ENCODE peak calls at places on chromosomes 4 and X, in eight cellular contexts. One of them, this sample, is unnamed.

GRCh38 chr4:6271701-6272465 is 2.2 kb downstream of the WFS1 start:
- DNase-seq in NCI-H1417: no peak
- DNase-seq in activated CD4-positive, alpha-beta T cell treated with anti-CD3 and anti-CD28 coated beads, Interleukin-2, amount 50 U/mL, for 1 hour: no peak
- DNase-seq in GM20000: no peak
- DNase-seq in caudate nucleus: no peak
- DNase-seq in activated T-helper 2 cell treated with anti-CD3 and anti-CD28 coated beads, Interferon-gamma antibody, Interleukin-2, Interleukin-4, amounts not matched to agents 10 μg/mL and 5 μg/mL and 100 μg/mL, durations not matched to agents 14 hours and 24 hours and 36 hours: no peak
- DNase-seq in nucleus accumbens: no peak
- DNase-seq in T-helper 2 cell: no peak
- DNase-seq in this sample: no peak

GRCh38 chr4:20353646-20354045 is 101.9 kb downstream of the SLIT2 start:
- DNase-seq in NCI-H1417: no peak
- DNase-seq in activated CD4-positive, alpha-beta T cell treated with anti-CD3 and anti-CD28 coated beads, Interleukin-2, amount 50 U/mL, for 1 hour: no peak
- DNase-seq in GM20000: no peak
- DNase-seq in caudate nucleus: no peak
- DNase-seq in activated T-helper 2 cell treated with anti-CD3 and anti-CD28 coated beads, Interferon-gamma antibody, Interleukin-2, Interleukin-4, amounts not matched to agents 10 μg/mL and 5 μg/mL and 100 μg/mL, durations not matched to agents 14 hours and 24 hours and 36 hours: no peak
- DNase-seq in nucleus accumbens: no peak
- DNase-seq in T-helper 2 cell: no peak
- DNase-seq in this sample: no peak

GRCh38 chr4:161419822-161420221 is 744.0 kb downstream of the FSTL5 start:
- DNase-seq in NCI-H1417: peak; percentile 69
- DNase-seq in activated CD4-positive, alpha-beta T cell treated with anti-CD3 and anti-CD28 coated beads, Interleukin-2, amount 50 U/mL, for 1 hour: no peak
- DNase-seq in GM20000: no peak
- DNase-seq in caudate nucleus: no peak
- DNase-seq in activated T-helper 2 cell treated with anti-CD3 and anti-CD28 coated beads, Interferon-gamma antibody, Interleukin-2, Interleukin-4, amounts not matched to agents 10 μg/mL and 5 μg/mL and 100 μg/mL, durations not matched to agents 14 hours and 24 hours and 36 hours: no peak
- DNase-seq in nucleus accumbens: no peak
- DNase-seq in T-helper 2 cell: no peak
- DNase-seq in this sample: no peak

GRCh38 chr4:188714907-188715306 is 575.7 kb downstream of the TRIML1 start:
- DNase-seq in NCI-H1417: no peak
- DNase-seq in activated CD4-positive, alpha-beta T cell treated with anti-CD3 and anti-CD28 coated beads, Interleukin-2, amount 50 U/mL, for 1 hour: no peak
- DNase-seq in GM20000: no peak
- DNase-seq in caudate nucleus: no peak
- DNase-seq in activated T-helper 2 cell treated with anti-CD3 and anti-CD28 coated beads, Interferon-gamma antibody, Interleukin-2, Interleukin-4, amounts not matched to agents 10 μg/mL and 5 μg/mL and 100 μg/mL, durations not matched to agents 14 hours and 24 hours and 36 hours: no peak
- DNase-seq in nucleus accumbens: no peak
- DNase-seq in T-helper 2 cell: no peak
- DNase-seq in this sample: no peak

GRCh38 chr4:86840858-86841257 is 8.3 kb downstream of the SLC10A6 start:
- DNase-seq in NCI-H1417: no peak
- DNase-seq in activated CD4-positive, alpha-beta T cell treated with anti-CD3 and anti-CD28 coated beads, Interleukin-2, amount 50 U/mL, for 1 hour: no peak
- DNase-seq in GM20000: no peak
- DNase-seq in caudate nucleus: no peak
- DNase-seq in activated T-helper 2 cell treated with anti-CD3 and anti-CD28 coated beads, Interferon-gamma antibody, Interleukin-2, Interleukin-4, amounts not matched to agents 10 μg/mL and 5 μg/mL and 100 μg/mL, durations not matched to agents 14 hours and 24 hours and 36 hours: no peak
- DNase-seq in nucleus accumbens: no peak
- DNase-seq in T-helper 2 cell: no peak
- DNase-seq in this sample: no peak

GRCh38 chrX:960821-961220 is 251.6 kb downstream of the CRLF2 start:
- DNase-seq in NCI-H1417: no peak
- DNase-seq in activated CD4-positive, alpha-beta T cell treated with anti-CD3 and anti-CD28 coated beads, Interleukin-2, amount 50 U/mL, for 1 hour: no peak
- DNase-seq in GM20000: no peak
- DNase-seq in caudate nucleus: no peak
- DNase-seq in activated T-helper 2 cell treated with anti-CD3 and anti-CD28 coated beads, Interferon-gamma antibody, Interleukin-2, Interleukin-4, amounts not matched to agents 10 μg/mL and 5 μg/mL and 100 μg/mL, durations not matched to agents 14 hours and 24 hours and 36 hours: no peak
- DNase-seq in nucleus accumbens: no peak
- DNase-seq in T-helper 2 cell: no peak
- DNase-seq in this sample: peak; percentile 56

GRCh38 chr4:143728171-143728570 is 27.7 kb upstream of the FREM3 start:
- DNase-seq in NCI-H1417: no peak
- DNase-seq in activated CD4-positive, alpha-beta T cell treated with anti-CD3 and anti-CD28 coated beads, Interleukin-2, amount 50 U/mL, for 1 hour: no peak
- DNase-seq in GM20000: no peak
- DNase-seq in caudate nucleus: no peak
- DNase-seq in activated T-helper 2 cell treated with anti-CD3 and anti-CD28 coated beads, Interferon-gamma antibody, Interleukin-2, Interleukin-4, amounts not matched to agents 10 μg/mL and 5 μg/mL and 100 μg/mL, durations not matched to agents 14 hours and 24 hours and 36 hours: no peak
- DNase-seq in nucleus accumbens: no peak
- DNase-seq in T-helper 2 cell: no peak
- DNase-seq in this sample: no peak

GRCh38 chrX:151176351-151176750 is at the start of gene GPR50:
- DNase-seq in NCI-H1417: no peak
- DNase-seq in activated CD4-positive, alpha-beta T cell treated with anti-CD3 and anti-CD28 coated beads, Interleukin-2, amount 50 U/mL, for 1 hour: no peak
- DNase-seq in GM20000: no peak
- DNase-seq in caudate nucleus: no peak
- DNase-seq in activated T-helper 2 cell treated with anti-CD3 and anti-CD28 coated beads, Interferon-gamma antibody, Interleukin-2, Interleukin-4, amounts not matched to agents 10 μg/mL and 5 μg/mL and 100 μg/mL, durations not matched to agents 14 hours and 24 hours and 36 hours: no peak
- DNase-seq in nucleus accumbens: no peak
- DNase-seq in T-helper 2 cell: no peak
- DNase-seq in this sample: no peak

GRCh38 chrX:153029162-153029561 is 27.1 kb upstream of the PNMA3 start:
- DNase-seq in NCI-H1417: no peak
- DNase-seq in activated CD4-positive, alpha-beta T cell treated with anti-CD3 and anti-CD28 coated beads, Interleukin-2, amount 50 U/mL, for 1 hour: no peak
- DNase-seq in GM20000: no peak
- DNase-seq in caudate nucleus: no peak
- DNase-seq in activated T-helper 2 cell treated with anti-CD3 and anti-CD28 coated beads, Interferon-gamma antibody, Interleukin-2, Interleukin-4, amounts not matched to agents 10 μg/mL and 5 μg/mL and 100 μg/mL, durations not matched to agents 14 hours and 24 hours and 36 hours: no peak
- DNase-seq in nucleus accumbens: no peak
- DNase-seq in T-helper 2 cell: no peak
- DNase-seq in this sample: no peak

GRCh38 chr4:140296335-140296753 is 77.1 kb upstream of the SCOC start:
- DNase-seq in NCI-H1417: peak; percentile 88
- DNase-seq in activated CD4-positive, alpha-beta T cell treated with anti-CD3 and anti-CD28 coated beads, Interleukin-2, amount 50 U/mL, for 1 hour: no peak
- DNase-seq in GM20000: no peak
- DNase-seq in caudate nucleus: no peak
- DNase-seq in activated T-helper 2 cell treated with anti-CD3 and anti-CD28 coated beads, Interferon-gamma antibody, Interleukin-2, Interleukin-4, amounts not matched to agents 10 μg/mL and 5 μg/mL and 100 μg/mL, durations not matched to agents 14 hours and 24 hours and 36 hours: no peak
- DNase-seq in nucleus accumbens: no peak
- DNase-seq in T-helper 2 cell: no peak
- DNase-seq in this sample: no peak

GRCh38 chr4:84691800-84692199 is 108.9 kb downstream of the CDS1 start:
- DNase-seq in NCI-H1417: no peak
- DNase-seq in activated CD4-positive, alpha-beta T cell treated with anti-CD3 and anti-CD28 coated beads, Interleukin-2, amount 50 U/mL, for 1 hour: no peak
- DNase-seq in GM20000: no peak
- DNase-seq in caudate nucleus: no peak
- DNase-seq in activated T-helper 2 cell treated with anti-CD3 and anti-CD28 coated beads, Interferon-gamma antibody, Interleukin-2, Interleukin-4, amounts not matched to agents 10 μg/mL and 5 μg/mL and 100 μg/mL, durations not matched to agents 14 hours and 24 hours and 36 hours: no peak
- DNase-seq in nucleus accumbens: no peak
- DNase-seq in T-helper 2 cell: no peak
- DNase-seq in this sample: no peak

GRCh38 chr4:71440612-71441011 is 101.8 kb downstream of the SLC4A4 start:
- DNase-seq in NCI-H1417: no peak
- DNase-seq in activated CD4-positive, alpha-beta T cell treated with anti-CD3 and anti-CD28 coated beads, Interleukin-2, amount 50 U/mL, for 1 hour: no peak
- DNase-seq in GM20000: no peak
- DNase-seq in caudate nucleus: no peak
- DNase-seq in activated T-helper 2 cell treated with anti-CD3 and anti-CD28 coated beads, Interferon-gamma antibody, Interleukin-2, Interleukin-4, amounts not matched to agents 10 μg/mL and 5 μg/mL and 100 μg/mL, durations not matched to agents 14 hours and 24 hours and 36 hours: no peak
- DNase-seq in nucleus accumbens: no peak
- DNase-seq in T-helper 2 cell: no peak
- DNase-seq in this sample: no peak

GRCh38 chr4:153045111-153045982 is 109.2 kb downstream of the FHDC1 start:
- DNase-seq in NCI-H1417: no peak
- DNase-seq in activated CD4-positive, alpha-beta T cell treated with anti-CD3 and anti-CD28 coated beads, Interleukin-2, amount 50 U/mL, for 1 hour: no peak
- DNase-seq in GM20000: no peak
- DNase-seq in caudate nucleus: no peak
- DNase-seq in activated T-helper 2 cell treated with anti-CD3 and anti-CD28 coated beads, Interferon-gamma antibody, Interleukin-2, Interleukin-4, amounts not matched to agents 10 μg/mL and 5 μg/mL and 100 μg/mL, durations not matched to agents 14 hours and 24 hours and 36 hours: no peak
- DNase-seq in nucleus accumbens: no peak
- DNase-seq in T-helper 2 cell: no peak
- DNase-seq in this sample: no peak

GRCh38 chr4:123976285-123976684 is 579.7 kb downstream of the SPRY1 start:
- DNase-seq in NCI-H1417: peak; percentile 99
- DNase-seq in activated CD4-positive, alpha-beta T cell treated with anti-CD3 and anti-CD28 coated beads, Interleukin-2, amount 50 U/mL, for 1 hour: no peak
- DNase-seq in GM20000: no peak
- DNase-seq in caudate nucleus: no peak
- DNase-seq in activated T-helper 2 cell treated with anti-CD3 and anti-CD28 coated beads, Interferon-gamma antibody, Interleukin-2, Interleukin-4, amounts not matched to agents 10 μg/mL and 5 μg/mL and 100 μg/mL, durations not matched to agents 14 hours and 24 hours and 36 hours: no peak
- DNase-seq in nucleus accumbens: no peak
- DNase-seq in T-helper 2 cell: no peak
- DNase-seq in this sample: no peak

GRCh38 chr4:158496030-158496741 is 25.5 kb upstream of the RXFP1 start:
- DNase-seq in NCI-H1417: peak; percentile 55
- DNase-seq in activated CD4-positive, alpha-beta T cell treated with anti-CD3 and anti-CD28 coated beads, Interleukin-2, amount 50 U/mL, for 1 hour: peak; percentile 1
- DNase-seq in GM20000: peak; percentile 40
- DNase-seq in caudate nucleus: no peak
- DNase-seq in activated T-helper 2 cell treated with anti-CD3 and anti-CD28 coated beads, Interferon-gamma antibody, Interleukin-2, Interleukin-4, amounts not matched to agents 10 μg/mL and 5 μg/mL and 100 μg/mL, durations not matched to agents 14 hours and 24 hours and 36 hours: no peak
- DNase-seq in nucleus accumbens: no peak
- DNase-seq in T-helper 2 cell: peak; percentile 38
- DNase-seq in this sample: no peak

GRCh38 chrX:20514358-20514757 is 247.6 kb upstream of the RPS6KA3 start:
- DNase-seq in NCI-H1417: no peak
- DNase-seq in activated CD4-positive, alpha-beta T cell treated with anti-CD3 and anti-CD28 coated beads, Interleukin-2, amount 50 U/mL, for 1 hour: no peak
- DNase-seq in GM20000: no peak
- DNase-seq in caudate nucleus: no peak
- DNase-seq in activated T-helper 2 cell treated with anti-CD3 and anti-CD28 coated beads, Interferon-gamma antibody, Interleukin-2, Interleukin-4, amounts not matched to agents 10 μg/mL and 5 μg/mL and 100 μg/mL, durations not matched to agents 14 hours and 24 hours and 36 hours: no peak
- DNase-seq in nucleus accumbens: no peak
- DNase-seq in T-helper 2 cell: no peak
- DNase-seq in this sample: no peak

GRCh38 chrX:10233173-10233572 is 76.4 kb downstream of the CLCN4 start:
- DNase-seq in NCI-H1417: no peak
- DNase-seq in activated CD4-positive, alpha-beta T cell treated with anti-CD3 and anti-CD28 coated beads, Interleukin-2, amount 50 U/mL, for 1 hour: no peak
- DNase-seq in GM20000: no peak
- DNase-seq in caudate nucleus: no peak
- DNase-seq in activated T-helper 2 cell treated with anti-CD3 and anti-CD28 coated beads, Interferon-gamma antibody, Interleukin-2, Interleukin-4, amounts not matched to agents 10 μg/mL and 5 μg/mL and 100 μg/mL, durations not matched to agents 14 hours and 24 hours and 36 hours: no peak
- DNase-seq in nucleus accumbens: no peak
- DNase-seq in T-helper 2 cell: no peak
- DNase-seq in this sample: no peak

GRCh38 chrX:31384471-31384870 is 312.6 kb upstream of the FTHL17 start:
- DNase-seq in NCI-H1417: no peak
- DNase-seq in activated CD4-positive, alpha-beta T cell treated with anti-CD3 and anti-CD28 coated beads, Interleukin-2, amount 50 U/mL, for 1 hour: no peak
- DNase-seq in GM20000: no peak
- DNase-seq in caudate nucleus: no peak
- DNase-seq in activated T-helper 2 cell treated with anti-CD3 and anti-CD28 coated beads, Interferon-gamma antibody, Interleukin-2, Interleukin-4, amounts not matched to agents 10 μg/mL and 5 μg/mL and 100 μg/mL, durations not matched to agents 14 hours and 24 hours and 36 hours: no peak
- DNase-seq in nucleus accumbens: no peak
- DNase-seq in T-helper 2 cell: no peak
- DNase-seq in this sample: no peak

GRCh38 chr4:162131256-162131655 is 32.5 kb downstream of the FSTL5 start:
- DNase-seq in NCI-H1417: peak; percentile 25
- DNase-seq in activated CD4-positive, alpha-beta T cell treated with anti-CD3 and anti-CD28 coated beads, Interleukin-2, amount 50 U/mL, for 1 hour: no peak
- DNase-seq in GM20000: no peak
- DNase-seq in caudate nucleus: no peak
- DNase-seq in activated T-helper 2 cell treated with anti-CD3 and anti-CD28 coated beads, Interferon-gamma antibody, Interleukin-2, Interleukin-4, amounts not matched to agents 10 μg/mL and 5 μg/mL and 100 μg/mL, durations not matched to agents 14 hours and 24 hours and 36 hours: no peak
- DNase-seq in nucleus accumbens: no peak
- DNase-seq in T-helper 2 cell: no peak
- DNase-seq in this sample: no peak

GRCh38 chr4:60805500-60806313 is 394.4 kb upstream of the ADGRL3 start:
- DNase-seq in NCI-H1417: peak; percentile 46
- DNase-seq in activated CD4-positive, alpha-beta T cell treated with anti-CD3 and anti-CD28 coated beads, Interleukin-2, amount 50 U/mL, for 1 hour: no peak
- DNase-seq in GM20000: peak; percentile 7
- DNase-seq in caudate nucleus: peak; percentile 0
- DNase-seq in activated T-helper 2 cell treated with anti-CD3 and anti-CD28 coated beads, Interferon-gamma antibody, Interleukin-2, Interleukin-4, amounts not matched to agents 10 μg/mL and 5 μg/mL and 100 μg/mL, durations not matched to agents 14 hours and 24 hours and 36 hours: no peak
- DNase-seq in nucleus accumbens: no peak
- DNase-seq in T-helper 2 cell: peak; percentile 2
- DNase-seq in this sample: no peak

GRCh38 chrX:101595739-101596419 is 21.9 kb downstream of the ARMCX6 start:
- DNase-seq in NCI-H1417: peak; percentile 85
- DNase-seq in activated CD4-positive, alpha-beta T cell treated with anti-CD3 and anti-CD28 coated beads, Interleukin-2, amount 50 U/mL, for 1 hour: peak; percentile 8
- DNase-seq in GM20000: peak; percentile 61
- DNase-seq in caudate nucleus: peak; percentile 43
- DNase-seq in activated T-helper 2 cell treated with anti-CD3 and anti-CD28 coated beads, Interferon-gamma antibody, Interleukin-2, Interleukin-4, amounts not matched to agents 10 μg/mL and 5 μg/mL and 100 μg/mL, durations not matched to agents 14 hours and 24 hours and 36 hours: no peak
- DNase-seq in nucleus accumbens: no peak
- DNase-seq in T-helper 2 cell: peak; percentile 58
- DNase-seq in this sample: no peak